ENCODE peak calls at places on chromosome 2, in eight cellular contexts. One of them, this sample, is unnamed.

GRCh38 chr2:165016772-165017411 is 61.6 kb upstream of the SLC38A11 start:
- DNase-seq in epithelial cell of esophagus: peak; percentile 49
- DNase-seq in WERI-Rb-1: peak; percentile 49
- DNase-seq in endothelial cell: peak; percentile 39
- DNase-seq in astrocyte of the cerebellum: peak; percentile 34
- DNase-seq in uterus: no peak
- DNase-seq in K562: peak; percentile 11
- DNase-seq in left lung: no peak
- DNase-seq in this sample: no peak

GRCh38 chr2:236616031-236616430 is 46.4 kb downstream of the ACKR3 start:
- DNase-seq in epithelial cell of esophagus: no peak
- DNase-seq in WERI-Rb-1: no peak
- DNase-seq in endothelial cell: no peak
- DNase-seq in astrocyte of the cerebellum: no peak
- DNase-seq in uterus: no peak
- DNase-seq in K562: no peak
- DNase-seq in left lung: no peak
- DNase-seq in this sample: no peak

GRCh38 chr2:74538881-74539339 is 9.2 kb downstream of the HTRA2 start:
- DNase-seq in epithelial cell of esophagus: no peak
- DNase-seq in WERI-Rb-1: no peak
- DNase-seq in endothelial cell: no peak
- DNase-seq in astrocyte of the cerebellum: no peak
- DNase-seq in uterus: no peak
- DNase-seq in K562: no peak
- DNase-seq in left lung: no peak
- DNase-seq in this sample: no peak

GRCh38 chr2:128783193-128783671 is 464.6 kb upstream of the HS6ST1 start:
- DNase-seq in epithelial cell of esophagus: no peak
- DNase-seq in WERI-Rb-1: no peak
- DNase-seq in endothelial cell: no peak
- DNase-seq in astrocyte of the cerebellum: no peak
- DNase-seq in uterus: no peak
- DNase-seq in K562: no peak
- DNase-seq in left lung: no peak
- DNase-seq in this sample: no peak

GRCh38 chr2:31694444-31694843 is 113.7 kb upstream of the SRD5A2 start:
- DNase-seq in epithelial cell of esophagus: no peak
- DNase-seq in WERI-Rb-1: no peak
- DNase-seq in endothelial cell: no peak
- DNase-seq in astrocyte of the cerebellum: no peak
- DNase-seq in uterus: no peak
- DNase-seq in K562: peak; percentile 35
- DNase-seq in left lung: no peak
- DNase-seq in this sample: no peak

GRCh38 chr2:119323459-119323858 is 43.2 kb downstream of the C2orf76 start:
- DNase-seq in epithelial cell of esophagus: peak; percentile 65
- DNase-seq in WERI-Rb-1: no peak
- DNase-seq in endothelial cell: no peak
- DNase-seq in astrocyte of the cerebellum: no peak
- DNase-seq in uterus: no peak
- DNase-seq in K562: no peak
- DNase-seq in left lung: no peak
- DNase-seq in this sample: no peak

GRCh38 chr2:12774381-12774780 is 57.6 kb downstream of the TRIB2 start:
- DNase-seq in epithelial cell of esophagus: no peak
- DNase-seq in WERI-Rb-1: no peak
- DNase-seq in endothelial cell: no peak
- DNase-seq in astrocyte of the cerebellum: no peak
- DNase-seq in uterus: no peak
- DNase-seq in K562: no peak
- DNase-seq in left lung: no peak
- DNase-seq in this sample: no peak

GRCh38 chr2:71992036-71992435 is 155.6 kb downstream of the CYP26B1 start:
- DNase-seq in epithelial cell of esophagus: peak; percentile 31
- DNase-seq in WERI-Rb-1: no peak
- DNase-seq in endothelial cell: no peak
- DNase-seq in astrocyte of the cerebellum: no peak
- DNase-seq in uterus: no peak
- DNase-seq in K562: no peak
- DNase-seq in left lung: no peak
- DNase-seq in this sample: no peak

GRCh38 chr2:73494031-73494430 is 108.4 kb downstream of the ALMS1 start:
- DNase-seq in epithelial cell of esophagus: peak; percentile 37
- DNase-seq in WERI-Rb-1: no peak
- DNase-seq in endothelial cell: no peak
- DNase-seq in astrocyte of the cerebellum: no peak
- DNase-seq in uterus: no peak
- DNase-seq in K562: no peak
- DNase-seq in left lung: no peak
- DNase-seq in this sample: no peak

GRCh38 chr2:129456681-129457080 is 522.8 kb upstream of the RAB6C start:
- DNase-seq in epithelial cell of esophagus: no peak
- DNase-seq in WERI-Rb-1: no peak
- DNase-seq in endothelial cell: no peak
- DNase-seq in astrocyte of the cerebellum: no peak
- DNase-seq in uterus: no peak
- DNase-seq in K562: no peak
- DNase-seq in left lung: no peak
- DNase-seq in this sample: no peak

GRCh38 chr2:234098675-234099195 is 48.2 kb downstream of the SPP2 start:
- DNase-seq in epithelial cell of esophagus: no peak
- DNase-seq in WERI-Rb-1: no peak
- DNase-seq in endothelial cell: no peak
- DNase-seq in astrocyte of the cerebellum: no peak
- DNase-seq in uterus: no peak
- DNase-seq in K562: no peak
- DNase-seq in left lung: no peak
- DNase-seq in this sample: no peak

GRCh38 chr2:26008851-26009566 is 24.9 kb upstream of the RAB10 start:
- DNase-seq in epithelial cell of esophagus: peak; percentile 100
- DNase-seq in WERI-Rb-1: no peak
- DNase-seq in endothelial cell: no peak
- DNase-seq in astrocyte of the cerebellum: no peak
- DNase-seq in uterus: no peak
- DNase-seq in K562: peak; percentile 32
- DNase-seq in left lung: peak; percentile 87
- DNase-seq in this sample: no peak

GRCh38 chr2:43057026-43057741 is 169.2 kb downstream of the ZFP36L2 start:
- DNase-seq in epithelial cell of esophagus: no peak
- DNase-seq in WERI-Rb-1: no peak
- DNase-seq in endothelial cell: no peak
- DNase-seq in astrocyte of the cerebellum: no peak
- DNase-seq in uterus: no peak
- DNase-seq in K562: no peak
- DNase-seq in left lung: peak; percentile 31
- DNase-seq in this sample: no peak
- TF ChIP-seq CTCF in epithelial cell of esophagus: no peak
- TF ChIP-seq CTCF in WERI-Rb-1: no peak
- TF ChIP-seq CTCF in endothelial cell: no peak
- TF ChIP-seq CTCF in astrocyte of the cerebellum: no peak
- TF ChIP-seq CTCF in uterus: no peak
- TF ChIP-seq CTCF in K562: no peak
- TF ChIP-seq CTCF in left lung: no peak
- TF ChIP-seq CTCF in this sample: no peak

DNA sequence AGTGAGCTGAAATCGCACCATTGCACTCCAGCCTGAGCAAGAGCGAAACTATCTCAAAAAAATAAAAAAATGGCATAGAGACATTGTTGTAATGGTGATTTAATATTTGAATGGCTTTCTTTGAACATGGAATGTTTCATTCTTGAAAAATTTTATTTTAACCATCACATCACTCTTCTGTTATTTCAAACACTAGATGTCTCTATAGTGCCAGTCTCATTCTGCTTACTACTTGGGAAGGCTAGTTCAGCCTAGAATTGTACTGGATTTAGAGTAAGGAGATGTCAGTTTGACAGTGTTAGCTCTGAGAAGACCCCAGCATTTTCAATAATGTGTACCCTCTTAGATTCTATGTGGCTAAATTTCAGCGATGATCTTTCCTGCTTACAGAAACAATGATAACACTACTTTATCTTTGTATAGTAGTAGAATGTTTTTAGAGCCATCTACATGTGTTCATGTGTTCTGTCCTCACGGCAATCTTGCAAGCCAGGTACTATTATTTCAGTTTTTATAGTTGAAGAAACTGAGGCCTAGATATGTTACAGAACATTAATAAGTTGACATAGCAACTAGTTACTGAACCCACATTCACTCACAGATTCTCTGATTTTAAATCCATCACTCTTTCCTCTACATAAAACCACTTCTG is 142.9 kb upstream of the ZSWIM2 start:
- DNase-seq in epithelial cell of esophagus: no peak
- DNase-seq in WERI-Rb-1: no peak
- DNase-seq in endothelial cell: no peak
- DNase-seq in astrocyte of the cerebellum: peak; percentile 4
- DNase-seq in uterus: no peak
- DNase-seq in K562: no peak
- DNase-seq in left lung: no peak
- DNase-seq in this sample: no peak
- TF ChIP-seq CTCF in epithelial cell of esophagus: no peak
- TF ChIP-seq CTCF in WERI-Rb-1: no peak
- TF ChIP-seq CTCF in endothelial cell: no peak
- TF ChIP-seq CTCF in astrocyte of the cerebellum: peak; percentile 16
- TF ChIP-seq CTCF in uterus: no peak
- TF ChIP-seq CTCF in K562: no peak
- TF ChIP-seq CTCF in left lung: no peak
- TF ChIP-seq CTCF in this sample: no peak

GRCh38 chr2:219726916-219727315 is 99.5 kb downstream of the SLC4A3 start:
- DNase-seq in epithelial cell of esophagus: no peak
- DNase-seq in WERI-Rb-1: peak; percentile 33
- DNase-seq in endothelial cell: no peak
- DNase-seq in astrocyte of the cerebellum: no peak
- DNase-seq in uterus: no peak
- DNase-seq in K562: peak; percentile 37
- DNase-seq in left lung: no peak
- DNase-seq in this sample: no peak
- TF ChIP-seq CTCF in epithelial cell of esophagus: no peak
- TF ChIP-seq CTCF in WERI-Rb-1: peak; percentile 42
- TF ChIP-seq CTCF in endothelial cell: no peak
- TF ChIP-seq CTCF in astrocyte of the cerebellum: peak; percentile 31
- TF ChIP-seq CTCF in uterus: no peak
- TF ChIP-seq CTCF in K562: peak; percentile 47
- TF ChIP-seq CTCF in left lung: no peak
- TF ChIP-seq CTCF in this sample: no peak

GRCh38 chr2:85427300-85427699 is 8.8 kb downstream of the SH2D6 start:
- DNase-seq in epithelial cell of esophagus: no peak
- DNase-seq in WERI-Rb-1: no peak
- DNase-seq in endothelial cell: no peak
- DNase-seq in astrocyte of the cerebellum: no peak
- DNase-seq in uterus: no peak
- DNase-seq in K562: no peak
- DNase-seq in left lung: no peak
- DNase-seq in this sample: no peak

GRCh38 chr2:85423525-85423924 is 5.0 kb downstream of the SH2D6 start:
- DNase-seq in epithelial cell of esophagus: no peak
- DNase-seq in WERI-Rb-1: no peak
- DNase-seq in endothelial cell: no peak
- DNase-seq in astrocyte of the cerebellum: no peak
- DNase-seq in uterus: no peak
- DNase-seq in K562: peak; percentile 72
- DNase-seq in left lung: no peak
- DNase-seq in this sample: no peak

GRCh38 chr2:85428343-85428881 is 9.9 kb downstream of the SH2D6 start:
- DNase-seq in epithelial cell of esophagus: no peak
- DNase-seq in WERI-Rb-1: no peak
- DNase-seq in endothelial cell: no peak
- DNase-seq in astrocyte of the cerebellum: no peak
- DNase-seq in uterus: no peak
- DNase-seq in K562: peak; percentile 45
- DNase-seq in left lung: no peak
- DNase-seq in this sample: no peak

GRCh38 chr2:85421706-85422457 is 3.4 kb downstream of the SH2D6 start:
- DNase-seq in epithelial cell of esophagus: no peak
- DNase-seq in WERI-Rb-1: no peak
- DNase-seq in endothelial cell: no peak
- DNase-seq in astrocyte of the cerebellum: no peak
- DNase-seq in uterus: no peak
- DNase-seq in K562: peak; percentile 81
- DNase-seq in left lung: no peak
- DNase-seq in this sample: no peak

DNA sequence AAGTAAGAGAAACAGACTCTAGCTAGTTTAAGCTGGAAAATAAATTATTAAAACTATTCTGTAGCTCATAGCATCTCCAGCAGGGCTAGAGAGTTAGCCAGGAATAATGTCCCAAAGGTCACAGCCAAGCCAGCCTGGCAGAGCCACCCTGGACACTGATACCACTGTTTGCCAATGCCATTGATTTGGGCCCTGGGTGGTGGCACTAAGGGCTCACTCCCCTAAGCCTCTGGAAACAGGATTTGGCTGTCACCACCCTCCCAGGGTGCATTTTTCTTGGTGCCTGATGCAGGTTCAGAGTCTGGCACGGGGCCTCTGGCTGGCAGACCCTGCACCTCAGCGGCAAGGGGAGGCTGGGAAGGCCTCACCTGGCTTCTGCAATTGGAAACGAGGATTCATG is 7.1 kb downstream of the SH2D6 start:
- DNase-seq in epithelial cell of esophagus: no peak
- DNase-seq in WERI-Rb-1: no peak
- DNase-seq in endothelial cell: no peak
- DNase-seq in astrocyte of the cerebellum: no peak
- DNase-seq in uterus: no peak
- DNase-seq in K562: no peak
- DNase-seq in left lung: no peak
- DNase-seq in this sample: no peak
- TF ChIP-seq CTCF in epithelial cell of esophagus: no peak
- TF ChIP-seq CTCF in WERI-Rb-1: no peak
- TF ChIP-seq CTCF in endothelial cell: no peak
- TF ChIP-seq CTCF in astrocyte of the cerebellum: no peak
- TF ChIP-seq CTCF in uterus: no peak
- TF ChIP-seq CTCF in K562: no peak
- TF ChIP-seq CTCF in left lung: no peak
- TF ChIP-seq CTCF in this sample: no peak

DNA sequence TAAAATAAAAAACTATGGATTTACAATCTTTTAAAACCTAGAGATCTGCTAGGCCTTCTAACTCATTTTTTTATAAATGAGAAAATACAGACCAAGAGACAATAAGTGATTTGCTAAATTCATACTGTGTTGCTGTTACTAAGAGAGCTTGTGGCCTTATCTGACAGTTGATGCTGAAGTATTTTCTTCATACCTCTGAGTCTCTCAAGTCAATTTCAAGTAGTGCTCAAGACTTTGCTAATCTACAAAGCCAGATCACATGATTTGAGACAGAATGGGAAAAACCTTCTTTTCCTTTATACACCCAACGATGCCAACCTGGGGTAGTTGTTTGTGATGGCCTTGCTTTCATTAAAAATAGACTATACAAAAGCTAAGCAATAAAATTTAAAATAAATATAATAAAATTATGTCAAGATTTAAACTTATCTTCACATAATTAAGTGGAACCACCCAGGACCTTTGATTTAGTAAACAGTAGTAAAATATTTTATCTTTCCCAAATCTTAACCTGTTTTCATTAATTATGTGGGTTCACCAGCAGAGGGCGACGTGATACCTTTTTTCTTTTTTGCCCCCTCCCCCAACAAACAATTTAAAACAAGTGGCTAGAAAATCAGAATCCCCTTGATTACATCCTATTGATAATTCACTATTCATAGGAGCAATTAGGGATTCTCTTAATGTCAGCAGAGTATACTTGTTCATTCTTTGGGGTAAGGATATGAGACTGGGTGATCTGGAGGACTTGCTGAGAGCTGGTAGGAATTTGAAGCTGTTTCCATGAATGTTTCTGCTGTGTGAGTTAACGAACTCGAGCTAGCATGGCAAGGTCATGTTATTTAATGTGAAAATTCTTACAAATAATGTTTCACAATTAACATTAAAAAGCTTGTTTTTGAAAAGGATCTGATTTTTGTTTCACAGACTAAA is 49.6 kb upstream of the SLC5A7 start:
- DNase-seq in epithelial cell of esophagus: peak; percentile 29
- DNase-seq in WERI-Rb-1: no peak
- DNase-seq in endothelial cell: peak; percentile 41
- DNase-seq in astrocyte of the cerebellum: no peak
- DNase-seq in uterus: no peak
- DNase-seq in K562: peak; percentile 33
- DNase-seq in left lung: no peak
- DNase-seq in this sample: no peak
- TF ChIP-seq CTCF in epithelial cell of esophagus: peak; percentile 40
- TF ChIP-seq CTCF in WERI-Rb-1: peak; percentile 24
- TF ChIP-seq CTCF in endothelial cell: peak; percentile 96
- TF ChIP-seq CTCF in astrocyte of the cerebellum: no peak
- TF ChIP-seq CTCF in uterus: no peak
- TF ChIP-seq CTCF in K562: peak; percentile 46
- TF ChIP-seq CTCF in left lung: no peak
- TF ChIP-seq CTCF in this sample: no peak